ENCODE peak calls at places on chromosome 19, in eight cellular contexts. M is choroid plexus epithelial cell, I is uterus, L is cardiac muscle cell, F is left lung, C is lung, S is cardiac fibroblast, R is omental fat pad. O is an unnamed sample.

GRCh38 chr19:19137556-19138109 is 645 bp downstream of the TMEM161A start:
- DNase-seq in M (peak; percentile 12), I (peak; percentile 26), L (peak; percentile 39), F (no peak), C (no peak), S (no peak), R (no peak), O (no peak)

GRCh38 chr19:5369962-5370367 is 29.4 kb upstream of the PTPRS start:
- DNase-seq in M (peak; percentile 56), I (peak; percentile 17), L (peak; percentile 50), F (no peak), C (peak; percentile 43), S (peak; percentile 39), R (peak; percentile 48), O (peak; percentile 66)

GRCh38 chr19:34120846-34121639 is 51.3 kb upstream of the LSM14A start:
- DNase-seq in M (peak; percentile 79), I (no peak), L (peak; percentile 23), F (no peak), C (no peak), S (peak; percentile 71), R (no peak), O (peak; percentile 66)

GRCh38 chr19:33204136-33204973 is 10.2 kb downstream of the LRP3 start:
- DNase-seq in M (no peak), I (no peak), L (no peak), F (no peak), C (no peak), S (no peak), R (no peak), O (no peak)

GRCh38 chr19:14769201-14769600 is 9.2 kb downstream of the ADGRE2 start:
- DNase-seq in M (no peak), I (no peak), L (no peak), F (no peak), C (no peak), S (no peak), R (no peak), O (no peak)

GRCh38 chr19:46478356-46478986 is 7.1 kb upstream of the PNMA8A start:
- DNase-seq in M (peak; percentile 81), I (no peak), L (no peak), F (no peak), C (no peak), S (peak; percentile 81), R (no peak), O (no peak)

GRCh38 chr19:33177417-33177976 is 16.6 kb upstream of the LRP3 start:
- DNase-seq in M (no peak), I (no peak), L (peak; percentile 79), F (no peak), C (no peak), S (no peak), R (no peak), O (peak; percentile 62)

GRCh38 chr19:22532388-22533310 is 101.5 kb upstream of the ZNF492 start:
- DNase-seq in M (no peak), I (peak; percentile 94), L (no peak), F (peak; percentile 45), C (peak; percentile 37), S (no peak), R (peak; percentile 88), O (no peak)

GRCh38 chr19:32824136-32824835 is 45.3 kb downstream of the SLC7A9 start:
- DNase-seq in M (no peak), I (no peak), L (no peak), F (no peak), C (no peak), S (no peak), R (no peak), O (no peak)

GRCh38 chr19:5171711-5172110 is 168.9 kb downstream of the PTPRS start:
- DNase-seq in M (no peak), I (no peak), L (no peak), F (no peak), C (no peak), S (no peak), R (no peak), O (no peak)

DNA sequence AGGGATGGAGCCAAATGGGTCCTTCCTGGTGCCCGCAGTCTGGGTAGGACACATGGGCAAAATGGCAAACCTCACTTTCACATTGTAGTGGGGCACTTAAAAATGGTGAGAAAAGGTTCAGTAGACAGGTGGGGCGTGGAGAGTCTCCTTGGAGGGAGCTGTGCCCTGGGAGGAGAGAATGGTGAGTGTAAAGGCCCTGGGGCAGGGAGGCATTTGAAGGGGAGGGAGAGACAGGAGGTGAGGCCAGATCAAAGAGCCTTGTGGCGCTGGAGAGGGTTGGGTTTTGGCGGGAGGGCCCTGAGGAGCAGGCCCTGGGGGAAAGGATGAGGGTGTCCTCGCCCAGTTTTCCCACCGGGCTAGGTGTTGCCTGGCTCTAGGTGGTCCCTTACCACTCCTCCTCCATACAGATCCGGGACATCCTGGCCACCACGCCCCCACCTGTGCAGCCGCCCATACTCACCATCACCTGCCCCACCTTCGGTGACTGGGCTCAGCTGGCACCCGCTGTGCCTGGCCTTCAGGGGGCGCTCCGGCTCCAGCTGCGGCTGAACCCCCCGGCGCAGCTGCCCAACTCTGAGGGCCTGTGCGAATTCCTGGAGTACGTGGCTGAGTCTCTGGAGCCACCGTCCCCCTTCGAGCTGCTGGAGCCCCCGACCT is 6.3 kb downstream of the MAP1S start:
- DNase-seq in M (no peak), I (no peak), L (no peak), F (no peak), C (no peak), S (no peak), R (no peak), O (no peak)
- TF ChIP-seq CTCF in M (peak; percentile 55), I (no peak), L (peak; percentile 39), F (no peak), C (no peak), S (peak; percentile 30), R (no peak), O (peak; percentile 46)

DNA sequence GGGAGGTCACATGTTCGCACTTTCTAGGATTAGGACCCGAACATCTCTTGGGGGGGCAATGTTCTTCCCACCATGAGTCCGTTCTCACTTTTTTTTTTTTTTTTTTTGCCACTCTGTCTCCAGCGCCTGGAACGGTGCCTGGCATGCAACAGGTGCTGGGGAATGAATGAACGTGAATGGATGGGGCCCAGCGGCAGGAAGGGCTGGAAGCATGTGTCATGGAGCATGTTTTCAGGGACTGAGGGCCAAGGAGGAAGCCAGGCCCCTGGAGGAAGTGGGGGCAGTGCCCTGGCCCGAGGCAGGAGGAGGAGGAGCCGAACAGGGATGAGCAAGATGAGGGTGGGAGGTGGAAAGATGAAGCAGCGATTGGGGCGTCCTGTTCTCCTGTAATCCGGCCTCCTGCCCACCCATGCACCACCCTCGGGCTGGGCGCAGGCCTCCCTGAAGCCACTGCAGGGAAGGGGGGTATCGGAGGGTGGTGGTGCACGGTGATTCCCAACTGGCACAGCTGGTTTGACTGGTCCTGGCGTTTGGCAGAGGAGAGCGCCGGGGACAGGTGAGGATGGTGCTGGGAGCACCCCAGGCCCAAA is 8.8 kb upstream of the SULT2B1 start:
- DNase-seq in M (no peak), I (no peak), L (no peak), F (peak; percentile 63), C (peak; percentile 51), S (peak; percentile 73), R (no peak), O (peak; percentile 80)
- TF ChIP-seq CTCF in M (no peak), I (no peak), L (no peak), F (no peak), C (no peak), S (no peak), R (no peak), O (no peak)

GRCh38 chr19:55113570-55114039 is 3.8 kb downstream of the PPP1R12C start:
- DNase-seq in M (peak; percentile 96), I (peak; percentile 96), L (peak; percentile 83), F (peak; percentile 82), C (peak; percentile 88), S (peak; percentile 90), R (peak; percentile 73), O (no peak)

GRCh38 chr19:55111238-55111831 is 6.1 kb downstream of the PPP1R12C start:
- DNase-seq in M (no peak), I (peak; percentile 44), L (no peak), F (no peak), C (no peak), S (no peak), R (no peak), O (no peak)

GRCh38 chr19:55112246-55112780 is 5.1 kb downstream of the PPP1R12C start:
- DNase-seq in M (no peak), I (no peak), L (no peak), F (no peak), C (no peak), S (no peak), R (no peak), O (no peak)

GRCh38 chr19:55114566-55115145 is 2.8 kb downstream of the PPP1R12C start:
- DNase-seq in M (no peak), I (no peak), L (no peak), F (no peak), C (no peak), S (no peak), R (no peak), O (no peak)

GRCh38 chr19:55112781-55113569 is 4.5 kb downstream of the PPP1R12C start:
- DNase-seq in M (no peak), I (peak; percentile 42), L (no peak), F (no peak), C (no peak), S (no peak), R (no peak), O (no peak)
- TF ChIP-seq CTCF in M (peak; percentile 25), I (no peak), L (no peak), F (no peak), C (no peak), S (no peak), R (no peak), O (no peak)

GRCh38 chr19:48192750-48193149 is 22.3 kb downstream of the ZSWIM9 start:
- DNase-seq in M (no peak), I (no peak), L (no peak), F (no peak), C (no peak), S (no peak), R (no peak), O (no peak)

GRCh38 chr19:48195106-48195830 is 24.8 kb downstream of the ZSWIM9 start:
- DNase-seq in M (no peak), I (no peak), L (no peak), F (no peak), C (no peak), S (no peak), R (no peak), O (no peak)

GRCh38 chr19:48196321-48196761 is 25.9 kb downstream of the ZSWIM9 start:
- DNase-seq in M (no peak), I (no peak), L (no peak), F (no peak), C (no peak), S (no peak), R (no peak), O (no peak)

GRCh38 chr19:48196933-48197665 is 26.6 kb downstream of the ZSWIM9 start:
- DNase-seq in M (peak; percentile 7), I (no peak), L (peak; percentile 57), F (no peak), C (no peak), S (peak; percentile 21), R (no peak), O (no peak)

DNA sequence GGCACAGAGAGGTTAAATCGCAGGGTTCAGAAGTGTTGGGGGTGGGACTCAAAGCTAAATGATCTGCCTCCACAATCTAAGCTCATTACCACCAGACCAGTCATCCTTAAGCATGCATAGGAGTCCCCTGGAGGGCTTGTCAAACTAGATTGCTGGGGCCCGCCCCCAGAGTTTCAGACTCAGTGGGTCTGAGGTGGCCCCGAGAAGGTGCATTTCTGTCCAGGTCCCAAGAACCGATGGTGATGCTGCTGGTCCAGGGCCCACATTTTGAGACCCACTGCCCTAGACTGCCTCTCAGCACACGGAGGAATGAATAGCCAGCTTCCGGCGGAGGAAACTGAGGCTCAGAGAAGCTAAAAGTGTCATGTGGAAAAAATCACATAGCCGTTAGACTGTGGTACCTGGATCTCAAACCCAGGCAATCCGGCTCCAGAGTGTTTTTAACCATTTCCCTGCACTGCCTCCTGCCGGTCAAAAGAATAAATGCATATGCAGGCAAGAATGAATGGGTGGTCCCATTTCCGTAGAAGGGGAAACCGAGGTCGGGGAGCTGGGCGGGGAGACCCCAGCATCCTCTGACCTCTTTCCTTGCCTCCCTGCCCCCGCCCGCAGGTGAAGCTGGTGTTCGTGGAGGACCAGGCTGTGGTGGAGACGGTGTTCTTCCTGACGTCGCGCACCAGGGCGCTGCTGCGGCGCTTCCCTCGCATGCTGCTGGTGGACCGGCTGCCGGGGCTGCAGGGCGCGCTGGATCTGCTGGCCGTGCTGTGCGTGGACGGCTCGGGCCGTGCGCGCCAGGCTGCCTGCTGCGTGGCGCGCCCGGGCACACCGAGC is 23.8 kb downstream of the ZSWIM9 start:
- DNase-seq in M (peak; percentile 33), I (no peak), L (peak; percentile 28), F (no peak), C (no peak), S (peak; percentile 27), R (no peak), O (peak; percentile 27)
- TF ChIP-seq CTCF in M (peak; percentile 71), I (peak; percentile 12), L (peak; percentile 59), F (peak; percentile 26), C (no peak), S (peak; percentile 64), R (no peak), O (peak; percentile 23)

O was measured in MCF 10A.